ENCODE peak calls at places on chromosomes 4 and X, in five cellular contexts. W is K562, Z is GM12878, U is HepG2, G is H1. M is an unnamed sample.
A peak's percentile ranks its signal among the peaks of the same experiment; 100 is the strongest.

GRCh38 chr4:132299866-132300265 is 849.2 kb upstream of the PCDH10 start:
- DNase-seq in G (no peak), Z (no peak), W (no peak), U (no peak), M (no peak)

GRCh38 chrX:24862343-24862742 is 153.4 kb downstream of the ARX start:
- DNase-seq in Z (no peak), U (no peak), G (no peak), W (no peak), M (no peak)

GRCh38 chr4:82939414-82939813 is 38.9 kb downstream of the THAP9 start:
- DNase-seq in W (no peak), U (no peak), G (no peak), Z (no peak), M (no peak)

GRCh38 chr4:78293348-78293747 is 236.2 kb downstream of the FRAS1 start:
- DNase-seq in Z (no peak), U (no peak), W (no peak), G (no peak), M (no peak)

GRCh38 chr4:123790681-123791080 is 394.1 kb downstream of the SPRY1 start:
- DNase-seq in U (no peak), G (no peak), Z (no peak), W (no peak), M (no peak)

GRCh38 chr4:131603705-131604104 is 1545.4 kb upstream of the PCDH10 start:
- DNase-seq in W (no peak), Z (no peak), U (no peak), G (no peak), M (no peak)

GRCh38 chr4:48139688-48140087 is 5.6 kb upstream of the TXK start:
- DNase-seq in G (no peak), W (no peak), U (no peak), Z (no peak), M (no peak)

GRCh38 chr4:179695175-179695574 is 2252.9 kb upstream of the AGA start:
- DNase-seq in G (no peak), Z (no peak), W (no peak), U (no peak), M (no peak)

GRCh38 chr4:3302164-3302785 is 9.5 kb downstream of the RGS12 start:
- DNase-seq in Z (peak; percentile 21), G (no peak), U (no peak), W (no peak), M (no peak)

GRCh38 chr4:35447474-35447873 is 796.8 kb downstream of the ARAP2 start:
- DNase-seq in Z (no peak), G (no peak), U (no peak), W (no peak), M (no peak)

GRCh38 chr4:8403173-8403753 is 37.3 kb downstream of the ACOX3 start:
- DNase-seq in G (peak; percentile 93), Z (no peak), U (peak; percentile 48), W (peak; percentile 75), M (peak; percentile 96)
- TF ChIP-seq JUND in G (no peak), Z (no peak), U (no peak), W (no peak), M (no peak)

GRCh38 chr4:182955411-182955810 is 38.2 kb upstream of the DCTD start:
- DNase-seq in W (peak; percentile 23), U (no peak), Z (no peak), G (no peak), M (no peak)
- TF ChIP-seq RFX5 in W (no peak), U (no peak), Z (no peak), G (no peak), M (no peak)

DNA sequence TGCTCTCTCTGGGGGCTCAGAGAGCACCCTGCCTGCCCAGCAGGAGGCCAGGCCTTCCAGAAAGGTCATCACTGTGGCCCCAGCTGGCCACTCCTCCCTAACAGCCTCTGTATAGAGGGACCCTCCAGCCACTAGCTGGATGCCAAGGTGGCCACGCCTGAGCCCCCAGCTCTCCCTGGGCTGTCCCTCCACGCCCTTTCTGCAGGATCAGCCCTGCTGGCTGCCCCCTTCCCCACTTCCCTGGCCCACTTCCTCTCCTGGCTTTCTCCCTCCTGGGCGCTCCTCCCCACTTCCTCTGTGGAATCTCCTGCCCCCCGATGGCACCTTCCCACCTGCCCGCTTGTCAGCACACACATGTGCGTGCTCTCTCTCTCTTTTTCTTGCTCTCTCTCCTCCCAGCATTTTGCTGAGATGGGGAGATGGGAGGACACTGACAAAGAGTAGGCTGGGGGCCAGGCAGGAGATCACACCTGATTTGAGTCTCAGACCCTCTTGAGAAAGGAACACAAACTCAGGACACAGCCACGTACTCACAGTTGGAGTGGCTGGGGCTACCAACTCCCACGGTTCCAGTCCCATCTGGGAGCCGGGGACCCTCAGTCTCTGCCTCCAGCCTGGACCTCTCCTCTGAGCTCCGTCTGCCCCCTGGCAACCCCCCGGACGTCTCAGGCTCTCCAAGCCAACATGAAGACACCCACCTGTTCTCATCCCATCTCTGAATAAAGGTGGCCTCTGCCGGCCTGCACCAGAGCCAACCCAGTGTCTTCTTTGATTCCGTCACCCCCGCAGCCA is 62.1 kb upstream of the AFAP1 start:
- DNase-seq in U (no peak), W (no peak), G (no peak), Z (no peak), M (no peak)
- TF ChIP-seq JUND in U (no peak), W (no peak), G (no peak), Z (no peak), M (no peak)

GRCh38 chrX:136711147-136711546 is 63.2 kb downstream of the CD40LG start:
- DNase-seq in G (no peak), Z (no peak), W (peak; percentile 32), U (no peak), M (peak; percentile 42)
- TF ChIP-seq RFX5 in G (no peak), Z (no peak), W (no peak), U (no peak), M (no peak)

GRCh38 chr4:1154523-1155182 is 17.7 kb downstream of the SPON2 start:
- DNase-seq in U (no peak), Z (no peak), W (no peak), G (no peak), M (no peak)
- TF ChIP-seq JUND in U (no peak), Z (no peak), W (no peak), G (no peak), M (no peak)

GRCh38 chrX:134478374-134478773 is 18.4 kb downstream of the HPRT1 start:
- DNase-seq in G (no peak), W (no peak), U (no peak), Z (no peak), M (no peak)

GRCh38 chrX:134481339-134481738 is 21.4 kb downstream of the HPRT1 start:
- DNase-seq in W (no peak), Z (no peak), G (no peak), U (no peak), M (no peak)

GRCh38 chrX:134482371-134482770 is 22.4 kb downstream of the HPRT1 start:
- DNase-seq in W (no peak), G (no peak), U (no peak), Z (no peak), M (no peak)

GRCh38 chrX:134476284-134476683 is 16.3 kb downstream of the HPRT1 start:
- DNase-seq in G (no peak), U (no peak), Z (no peak), W (no peak), M (no peak)

DNA sequence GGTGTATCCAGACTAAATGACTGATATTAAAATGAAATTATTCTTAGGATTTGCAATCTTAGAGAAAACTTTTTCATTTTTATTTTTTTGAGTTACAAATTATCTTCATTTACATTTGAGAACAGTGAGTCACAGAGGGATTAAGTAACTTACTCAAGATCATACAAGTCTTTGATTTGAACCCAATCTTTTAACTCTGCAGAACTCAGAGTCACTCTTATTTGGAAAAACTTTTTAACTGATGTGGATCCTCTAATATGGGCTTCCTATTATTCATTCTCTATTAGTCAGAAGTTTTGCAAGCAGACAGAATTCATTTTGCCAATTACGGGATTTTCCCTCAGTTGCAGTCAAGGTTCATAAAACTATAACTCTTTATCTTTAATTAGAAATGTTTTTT is 20.1 kb downstream of the HPRT1 start:
- DNase-seq in G (no peak), W (no peak), U (no peak), Z (no peak), M (no peak)
- TF ChIP-seq RFX5 in G (no peak), W (no peak), U (no peak), Z (no peak), M (no peak)

DNA sequence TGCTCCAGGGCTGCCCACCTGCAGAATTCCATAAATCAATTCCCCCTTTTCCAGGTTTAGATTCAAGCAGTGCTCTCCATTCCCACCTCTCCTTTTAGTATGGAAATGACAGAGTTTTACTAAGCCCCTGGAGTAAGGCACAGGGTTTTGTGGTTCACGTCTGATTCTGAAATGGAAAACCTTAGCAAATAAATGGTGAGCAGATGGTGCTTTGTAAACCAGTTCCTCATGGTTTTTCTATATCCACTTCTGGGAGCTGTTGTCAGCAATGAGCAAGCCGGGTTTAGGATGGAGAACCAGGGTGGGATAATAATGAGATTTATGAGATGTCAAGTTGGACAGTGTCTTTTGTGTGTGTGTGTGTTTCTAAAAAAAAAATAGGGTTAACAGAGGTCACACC is 113.8 kb upstream of the RBPJ start:
- DNase-seq in Z (no peak), W (no peak), U (no peak), G (no peak), M (no peak)
- TF ChIP-seq JUND in Z (no peak), W (no peak), U (no peak), G (no peak), M (no peak)

DNA sequence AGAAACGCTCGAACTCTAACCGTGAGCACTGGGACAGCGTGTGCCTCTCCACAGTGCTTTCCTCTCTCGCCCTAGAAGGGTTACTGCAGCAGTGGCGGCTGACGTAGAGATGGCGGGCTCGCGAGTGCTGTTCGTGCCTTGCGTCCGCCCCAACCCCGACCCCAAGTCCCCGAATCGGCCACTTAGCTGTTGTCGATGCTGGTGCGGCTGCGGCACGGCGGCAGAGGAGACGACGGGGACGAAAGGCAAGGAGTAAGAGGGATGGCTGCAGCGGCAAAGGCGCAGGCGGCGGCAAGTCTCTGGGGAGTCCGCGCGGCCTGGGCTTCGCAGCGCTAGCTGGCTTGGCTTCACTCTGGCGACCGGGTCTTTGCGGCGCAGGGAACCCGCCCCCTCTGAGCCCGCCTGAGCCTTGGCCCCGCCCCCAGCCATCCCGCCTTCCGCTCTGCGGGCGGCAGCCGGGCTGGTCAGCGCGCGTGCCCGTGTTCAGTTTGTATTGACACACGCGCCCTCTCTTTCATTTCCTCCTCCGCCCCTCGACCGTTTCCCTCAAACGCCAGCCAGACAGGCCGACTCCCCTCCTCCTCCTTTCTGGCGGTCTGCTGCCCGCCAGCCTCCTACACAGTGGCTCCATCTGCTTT is at the start of gene SPIN4:
- DNase-seq in Z (peak; percentile 39), U (peak; percentile 73), G (peak; percentile 82), W (peak; percentile 90), M (peak; percentile 88)
- TF ChIP-seq RFX5 in Z (no peak), U (no peak), G (no peak), W (no peak), M (no peak)

GRCh38 chr4:104395219-104395618 is 99.5 kb downstream of the CXXC4 start:
- DNase-seq in U (no peak), Z (no peak), G (no peak), W (no peak), M (no peak)
- TF ChIP-seq JUND in U (no peak), Z (no peak), G (no peak), W (no peak), M (no peak)